ENCODE peak calls at places on chromosomes 4 and X, in four cellular contexts. C is HCT116, I is suprapubic skin, V is K562. Y is an unnamed sample.

GRCh38 chr4:77488882-77489281 is 116.7 kb upstream of the CXCL13 start:
- DNase-seq in C (no peak), I (no peak), V (no peak), Y (no peak)

GRCh38 chr4:116925900-116926457 is 159.4 kb downstream of the TRAM1L1 start:
- DNase-seq in C (no peak), I (no peak), V (no peak), Y (no peak)

GRCh38 chr4:140331245-140331644 is 42.2 kb upstream of the SCOC start:
- DNase-seq in C (no peak), I (no peak), V (no peak), Y (no peak)

GRCh38 chr4:13705521-13706035 is 78.1 kb upstream of the BOD1L1 start:
- DNase-seq in C (no peak), I (no peak), V (no peak), Y (no peak)

GRCh38 chrX:40729923-40730584 is 5.3 kb downstream of the MED14 start:
- DNase-seq in C (no peak), I (no peak), V (peak; percentile 8), Y (no peak)

GRCh38 chr4:123481034-123481433 is 84.4 kb downstream of the SPRY1 start:
- DNase-seq in C (no peak), I (no peak), V (no peak), Y (no peak)

GRCh38 chrX:30308263-30309138 is 689 bp downstream of the NR0B1 start:
- DNase-seq in C (no peak), I (no peak), V (no peak), Y (no peak)

GRCh38 chrX:53321216-53321942 is 40.0 kb upstream of the IQSEC2 start:
- DNase-seq in C (no peak), I (no peak), V (peak; percentile 17), Y (no peak)

GRCh38 chr4:110310795-110311194 is 112.4 kb upstream of the ELOVL6 start:
- DNase-seq in C (no peak), I (no peak), V (no peak), Y (no peak)

GRCh38 chrX:120672841-120673530 is 43.1 kb upstream of the C1GALT1C1 start:
- DNase-seq in C (no peak), I (no peak), V (no peak), Y (no peak)

GRCh38 chrX:151006410-151007109 is 23.4 kb downstream of the HMGB3 start:
- DNase-seq in C (no peak), I (no peak), V (no peak), Y (no peak)

GRCh38 chr4:65407483-65407882 is 262.8 kb downstream of the EPHA5 start:
- DNase-seq in C (no peak), I (no peak), V (no peak), Y (no peak)

GRCh38 chrX:69203367-69204037 is 38.2 kb upstream of the PJA1 start:
- DNase-seq in C (no peak), I (no peak), V (no peak), Y (no peak)

GRCh38 chrX:23745786-23746185 is 2.7 kb upstream of the ACOT9 start:
- DNase-seq in C (no peak), I (no peak), V (no peak), Y (no peak)

GRCh38 chrX:150184487-150184886 is 178.6 kb upstream of the MAMLD1 start:
- DNase-seq in C (no peak), I (no peak), V (no peak), Y (peak; percentile 34)

GRCh38 chr4:15755781-15756180 is 22.3 kb upstream of the CD38 start:
- DNase-seq in C (no peak), I (no peak), V (no peak), Y (no peak)

GRCh38 chr4:119189638-119190037 is 22.9 kb upstream of the USP53 start:
- DNase-seq in C (no peak), I (no peak), V (no peak), Y (no peak)
- TF ChIP-seq POLR2AphosphoS5 in C (no peak), I (peak; percentile 79), V (no peak), Y (peak; percentile 68)

GRCh38 chr4:10185518-10186227 is 69.1 kb upstream of the WDR1 start:
- DNase-seq in C (no peak), I (no peak), V (peak; percentile 86), Y (no peak)
- H3K27ac ChIP-seq in C (no peak overlapping the region), I (no peak overlapping the region), V (peak overlapping the region; percentile 100), Y (no peak overlapping the region)

GRCh38 chr4:3208826-3209225 is 40.1 kb upstream of the MSANTD1 start:
- DNase-seq in C (no peak), I (no peak), V (no peak), Y (no peak)

GRCh38 chr4:3212391-3213100 is 36.4 kb upstream of the MSANTD1 start:
- DNase-seq in C (no peak), I (no peak), V (no peak), Y (no peak)

GRCh38 chr4:3209551-3210325 is 39.2 kb upstream of the MSANTD1 start:
- DNase-seq in C (no peak), I (peak; percentile 56), V (no peak), Y (no peak)

GRCh38 chr4:3211866-3212265 is 37.1 kb upstream of the MSANTD1 start:
- DNase-seq in C (no peak), I (no peak), V (no peak), Y (no peak)

GRCh38 chr4:3210467-3210866 is 38.5 kb upstream of the MSANTD1 start:
- DNase-seq in C (no peak), I (peak; percentile 54), V (no peak), Y (no peak)
- TF ChIP-seq POLR2A in C (no peak), I (no peak), V (no peak), Y (no peak)

DNA sequence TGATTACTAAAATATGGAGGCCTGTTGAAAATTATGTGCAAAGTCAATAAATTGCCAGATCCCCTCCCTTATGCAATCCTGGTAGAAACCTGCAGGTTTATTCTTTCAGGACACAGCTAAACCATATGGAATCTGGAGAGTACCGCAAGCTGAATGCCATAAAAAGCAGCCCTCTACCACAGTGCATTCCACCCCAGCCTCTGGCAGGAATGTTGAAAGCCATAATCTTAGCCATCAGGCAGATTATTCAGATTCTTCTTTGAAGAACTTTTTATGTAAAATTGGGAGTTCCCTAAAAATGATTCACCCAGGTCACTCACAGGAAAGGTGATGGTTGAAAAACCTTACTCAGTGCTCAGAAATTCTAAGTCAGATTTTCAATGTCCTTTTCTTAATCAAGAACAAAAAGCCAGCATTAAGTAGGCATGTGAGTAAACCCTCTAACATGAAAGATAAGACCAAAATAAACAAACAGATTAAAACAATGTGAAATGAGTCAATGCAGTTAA is 227.1 kb downstream of the FSTL5 start:
- DNase-seq in C (peak; percentile 86), I (no peak), V (no peak), Y (no peak)
- TF ChIP-seq POLR2AphosphoS5 in C (no peak), I (no peak), V (no peak), Y (no peak)

DNA sequence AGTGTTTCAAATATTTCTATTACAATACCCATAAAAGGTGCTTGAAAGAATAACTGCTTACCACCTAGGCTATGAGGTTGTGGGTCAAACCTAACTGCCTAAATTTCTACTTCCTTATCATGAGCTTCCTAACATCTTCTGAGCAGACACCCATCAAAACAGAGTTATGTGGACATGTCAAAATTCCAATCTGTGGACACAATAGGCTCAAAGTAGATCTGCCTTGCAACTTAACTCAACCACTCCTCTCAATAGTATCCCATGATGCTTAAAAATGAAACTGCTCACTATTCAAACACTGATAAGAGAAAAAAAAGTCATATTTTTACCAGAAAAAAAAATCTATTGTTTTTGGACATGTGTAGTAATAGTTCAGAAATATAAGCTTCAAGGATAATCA is 462.7 kb downstream of the INPP4B start:
- DNase-seq in C (no peak), I (no peak), V (no peak), Y (no peak)
- H3K27ac ChIP-seq in C (no peak overlapping the region), I (no peak overlapping the region), V (no peak overlapping the region), Y (no peak overlapping the region)

DNA sequence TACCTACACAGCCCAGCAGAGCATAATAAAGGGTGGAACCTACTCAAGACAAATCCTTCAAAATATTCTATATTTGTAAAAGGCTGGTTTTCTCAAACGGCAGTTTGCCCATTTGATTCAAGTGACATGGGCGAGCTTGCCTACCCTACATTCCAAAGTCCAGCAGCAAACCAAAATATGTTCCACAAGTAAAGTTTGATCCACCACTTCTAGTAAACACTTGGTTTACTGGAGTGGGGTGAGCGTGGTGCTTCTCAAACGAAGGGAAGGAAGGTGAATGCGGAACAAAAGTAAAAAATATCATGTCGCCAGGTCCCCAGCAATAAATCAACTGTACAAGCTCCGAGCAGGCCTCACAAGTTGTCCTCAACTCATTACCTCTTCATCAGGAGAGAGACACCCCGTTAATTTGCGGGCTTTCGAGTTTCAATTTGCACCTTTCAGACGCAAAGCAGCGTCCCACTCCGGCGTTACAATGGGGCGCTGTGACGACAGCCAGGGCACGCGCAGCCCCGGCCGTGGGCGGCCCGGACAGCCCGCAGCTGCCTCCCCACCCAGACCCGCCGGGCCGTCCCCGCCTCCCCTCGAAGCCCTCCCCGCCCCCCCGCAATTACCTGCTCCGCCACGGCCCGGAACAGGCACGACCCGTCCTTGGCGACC is 1.1 kb downstream of the OTUD4 start:
- DNase-seq in C (peak; percentile 26), I (peak; percentile 85), V (peak; percentile 77), Y (no peak)
- TF ChIP-seq POLR2A in C (no peak), I (peak; percentile 7), V (peak; percentile 59), Y (peak; percentile 14)

GRCh38 chr4:38504396-38504715 is 159.6 kb upstream of the KLF3 start:
- DNase-seq in C (no peak), I (no peak), V (no peak), Y (no peak)
- TF ChIP-seq POLR2AphosphoS5 in C (no peak), I (no peak), V (no peak), Y (no peak)

GRCh38 chrX:87236836-87237235 is 280.8 kb upstream of the KLHL4 start:
- DNase-seq in C (no peak), I (no peak), V (no peak), Y (no peak)
- H3K27ac ChIP-seq in C (no peak overlapping the region), I (no peak overlapping the region), V (no peak overlapping the region), Y (no peak overlapping the region)

DNA sequence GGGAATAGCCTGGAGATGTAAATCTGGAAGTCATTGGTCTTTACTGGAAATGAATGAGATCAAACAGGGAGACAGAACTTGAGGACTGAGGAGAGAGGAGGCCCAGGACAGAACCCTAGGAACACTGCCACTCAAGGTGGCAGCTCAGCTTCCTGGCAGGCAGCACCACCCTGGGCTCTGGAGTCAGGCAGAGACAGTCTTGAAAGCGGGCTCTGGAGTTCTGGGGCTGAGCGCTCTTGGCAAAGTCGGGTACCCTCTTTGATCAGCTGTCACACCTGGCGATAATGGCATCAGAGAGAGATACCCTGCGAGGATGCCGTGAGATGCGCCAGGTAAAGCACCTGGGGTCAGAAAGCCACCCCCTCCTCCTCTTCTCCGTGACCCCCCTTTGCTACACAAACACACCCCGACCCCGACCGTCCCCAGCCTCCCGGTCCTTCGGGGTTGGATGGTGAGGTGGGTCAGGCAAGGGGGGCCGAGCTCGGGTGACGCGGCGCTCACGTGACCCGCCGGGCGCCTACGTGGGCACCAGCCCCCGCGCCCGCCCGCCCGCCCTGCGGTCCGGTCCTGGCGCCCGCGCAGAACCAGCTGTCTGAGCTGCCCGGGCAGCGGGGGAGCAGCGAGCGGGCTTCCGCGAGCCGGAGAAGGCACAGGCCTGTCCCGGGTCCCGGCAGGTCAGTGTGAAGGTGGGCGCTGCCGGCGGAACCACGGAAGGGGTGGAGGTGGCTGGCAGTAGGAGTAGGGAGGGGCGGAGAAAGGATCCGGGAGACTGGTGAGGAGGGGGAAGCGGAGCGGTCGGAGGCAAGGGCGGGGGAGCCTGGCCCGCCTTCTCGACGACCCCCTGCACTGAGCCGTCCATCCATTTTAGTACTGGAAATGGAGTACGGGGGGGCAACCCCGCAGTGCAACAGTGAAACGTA is at the start of gene TCEAL3:
- DNase-seq in C (no peak), I (peak; percentile 77), V (no peak), Y (no peak)
- TF ChIP-seq POLR2A in C (no peak), I (no peak), V (no peak), Y (no peak)

Y was measured in esophagus muscularis mucosa.